ENCODE peak calls at places on chromosomes 1 and 21, in five cellular contexts. U is midbrain, C is right lobe of liver, F is astrocyte of the hippocampus, I is heart left ventricle. T is an unnamed sample.

GRCh38 chr1:41282679-41283317 is 40.7 kb upstream of the SCMH1 start:
- DNase-seq in I (no peak), U (peak), C (peak), F (peak), T (no peak)

GRCh38 chr21:46503922-46504539 is 45.3 kb downstream of the DIP2A start:
- DNase-seq in I (no peak), F (no peak), U (no peak), C (no peak), T (no peak)

GRCh38 chr1:125066385-125066784 is 3881.6 kb downstream of the SRGAP2C start:
- DNase-seq in I (no peak), F (no peak), U (no peak), C (peak), T (no peak)

GRCh38 chr1:245337829-245338484 is 183.2 kb downstream of the KIF26B start:
- DNase-seq in F (no peak), C (no peak), I (no peak), U (no peak), T (no peak)

GRCh38 chr1:113042336-113043143 is 30.5 kb upstream of the LRIG2 start:
- DNase-seq in C (peak), U (peak), F (peak), I (peak), T (peak)

GRCh38 chr21:40759061-40759460 is 87.9 kb downstream of the DSCAM start:
- DNase-seq in U (no peak), F (no peak), C (no peak), I (no peak), T (no peak)

GRCh38 chr1:145979746-145980435 is 15.4 kb downstream of the POLR3GL start:
- DNase-seq in F (no peak), U (no peak), C (no peak), I (peak), T (no peak)

GRCh38 chr1:171206956-171207355 is 21.9 kb downstream of the FMO2 start:
- DNase-seq in C (no peak), F (no peak), I (no peak), U (no peak), T (no peak)

GRCh38 chr1:219834247-219834917 is 94.0 kb downstream of the SLC30A10 start:
- DNase-seq in I (no peak), C (no peak), U (no peak), F (no peak), T (no peak)

GRCh38 chr1:155250246-155250632 is 5.0 kb downstream of the ENTREP3 start:
- DNase-seq in I (peak), U (no peak), F (no peak), C (no peak), T (no peak)

GRCh38 chr1:25579241-25579946 is 36.0 kb downstream of the LDLRAP1 start:
- DNase-seq in I (no peak), C (no peak), F (no peak), U (no peak), T (no peak)

GRCh38 chr1:31617218-31617916 is at the start of gene HCRTR1:
- DNase-seq in I (no peak), U (no peak), C (no peak), F (no peak), T (no peak)

GRCh38 chr1:44894591-44894990 is 51.5 kb upstream of the PTCH2 start:
- DNase-seq in F (no peak), C (no peak), U (no peak), I (no peak), T (no peak)

GRCh38 chr1:207959141-207959825 is 48.4 kb upstream of the CD34 start:
- DNase-seq in I (peak), F (peak), U (peak), C (peak), T (peak)

T was measured in mucosa of descending colon.